ENCODE peak calls at places on chromosomes 2 and 18, in six cellular contexts. Z, M, B, X, W and J are unnamed samples.

GRCh38 chr2:61928816-61929471 is 23.5 kb downstream of the COMMD1 start:
- DNase-seq in M (no peak), B (no peak), W (no peak), X (peak; percentile 31), Z (no peak), J (no peak)

GRCh38 chr2:47016172-47016913 is 100.7 kb upstream of the MCFD2 start:
- DNase-seq in Z (peak; percentile 71), X (peak; percentile 52), B (peak; percentile 84), M (peak; percentile 60), W (no peak), J (peak; percentile 70)

GRCh38 chr2:242058116-242058680 is 188.7 kb downstream of the RTP5 start:
- DNase-seq in Z (no peak), B (no peak), X (no peak), W (no peak), M (no peak), J (no peak)

GRCh38 chr18:27615345-27615844 is 430.3 kb upstream of the CHST9 start:
- DNase-seq in W (no peak), B (no peak), M (no peak), Z (no peak), X (no peak), J (no peak)

GRCh38 chr18:52395146-52395852 is 55.3 kb downstream of the DCC start:
- DNase-seq in B (no peak), W (peak; percentile 51), M (no peak), Z (no peak), X (no peak), J (no peak)

GRCh38 chr2:135819211-135819610 is 17.8 kb downstream of the LCT start:
- DNase-seq in W (no peak), B (peak; percentile 18), X (peak; percentile 48), M (peak; percentile 21), Z (peak; percentile 16), J (peak; percentile 88)

GRCh38 chr2:187917535-187917934 is 363.3 kb upstream of the TFPI start:
- DNase-seq in X (no peak), Z (no peak), B (no peak), W (no peak), M (no peak), J (no peak)

GRCh38 chr2:222708274-222708710 is 36.8 kb downstream of the MOGAT1 start:
- DNase-seq in W (no peak), B (peak; percentile 25), Z (peak; percentile 75), M (peak; percentile 64), X (peak; percentile 79), J (peak; percentile 75)

GRCh38 chr2:185208261-185208660 is 530.3 kb upstream of the FSIP2 start:
- DNase-seq in W (no peak), M (peak; percentile 45), Z (no peak), B (no peak), X (peak; percentile 5), J (peak; percentile 55)

GRCh38 chr2:17830053-17831034 is 14.1 kb downstream of the MSGN1 start:
- DNase-seq in W (no peak), X (peak; percentile 72), M (peak; percentile 82), B (peak; percentile 76), Z (peak; percentile 89), J (peak; percentile 53)

GRCh38 chr2:169910109-169910799 is 83.0 kb downstream of the UBR3 start:
- DNase-seq in M (no peak), Z (no peak), W (no peak), B (no peak), X (peak; percentile 80), J (no peak)

GRCh38 chr18:26863122-26863879 is 2.2 kb downstream of the AQP4 start:
- DNase-seq in B (peak; percentile 15), Z (no peak), X (no peak), W (no peak), M (no peak), J (no peak)

GRCh38 chr2:241659150-241659739 is 21.8 kb downstream of the ATG4B start:
- DNase-seq in M (no peak), B (peak; percentile 27), X (peak; percentile 61), Z (peak; percentile 71), W (no peak), J (peak; percentile 74)

GRCh38 chr2:69305712-69306611 is 81.1 kb downstream of the GFPT1 start:
- DNase-seq in W (no peak), M (no peak), Z (no peak), B (no peak), X (no peak), J (peak; percentile 28)

GRCh38 chr2:158191076-158191566 is 89.4 kb downstream of the UPP2 start:
- DNase-seq in W (peak; percentile 48), X (no peak), B (no peak), Z (no peak), M (peak; percentile 13), J (no peak)

GRCh38 chr18:48607049-48607984 is 68.5 kb downstream of the CTIF start:
- DNase-seq in W (no peak), M (no peak), X (no peak), B (no peak), Z (no peak), J (peak; percentile 27)

GRCh38 chr18:2933995-2934394 is 78.9 kb downstream of the LPIN2 start:
- DNase-seq in Z (no peak), W (no peak), X (no peak), B (no peak), M (no peak), J (no peak)

GRCh38 chr18:2935438-2936192 is 77.3 kb downstream of the LPIN2 start:
- DNase-seq in X (no peak), Z (no peak), B (no peak), M (no peak), W (no peak), J (no peak)

GRCh38 chr18:2926528-2926927 is 79.7 kb downstream of the EMILIN2 start:
- DNase-seq in X (no peak), M (no peak), B (no peak), Z (no peak), W (no peak), J (no peak)

GRCh38 chr18:2927745-2928144 is 80.9 kb downstream of the EMILIN2 start:
- DNase-seq in X (no peak), W (no peak), Z (no peak), B (no peak), M (no peak), J (no peak)

DNA sequence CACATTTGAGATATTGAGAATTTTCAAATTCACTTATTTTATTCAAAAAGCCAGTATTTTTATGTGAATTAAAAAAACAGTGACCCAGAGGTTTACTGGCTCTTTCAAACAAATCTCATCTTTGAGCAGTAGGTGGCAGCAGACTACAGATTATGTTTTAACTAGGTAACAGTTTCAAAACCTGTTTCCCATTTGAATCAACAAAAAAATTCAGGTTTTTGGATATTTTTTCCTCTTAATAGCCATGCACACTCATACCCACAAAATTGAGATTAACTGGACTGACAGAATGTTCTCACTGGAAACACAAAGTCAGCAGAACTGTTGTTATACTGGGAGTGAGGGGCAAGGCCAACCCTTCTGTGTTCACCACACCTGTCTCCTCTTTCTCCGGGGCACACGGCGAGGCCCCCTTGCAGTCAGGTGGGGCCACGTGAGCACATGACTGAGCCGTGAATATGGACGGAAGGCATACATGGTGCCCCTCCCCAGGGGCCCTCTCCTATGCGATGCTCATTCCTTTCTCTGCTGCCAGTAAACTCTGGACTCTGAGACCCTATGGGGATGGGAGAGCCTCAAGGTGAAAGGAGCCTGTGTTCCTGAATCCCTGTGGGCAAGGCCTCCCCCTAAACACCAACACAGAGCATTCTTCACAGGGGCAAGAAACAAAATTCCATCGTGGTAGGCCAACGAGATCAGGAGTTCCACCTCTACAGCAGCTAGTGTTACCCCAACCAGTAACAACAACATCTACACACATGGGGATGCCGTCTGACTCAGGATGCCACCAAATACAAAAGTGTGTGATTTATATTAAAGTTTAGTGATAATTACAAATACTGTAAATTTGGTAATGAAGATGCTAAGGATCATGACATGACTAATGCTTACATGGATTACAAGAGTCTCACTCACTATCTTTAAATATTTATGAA is 80.4 kb downstream of the LPIN2 start:
- DNase-seq in B (peak; percentile 21), X (peak; percentile 77), W (peak; percentile 23), Z (peak; percentile 64), M (peak; percentile 34), J (peak; percentile 69)
- TF ChIP-seq MAX in B (no peak), X (no peak), W (no peak), Z (no peak), M (no peak), J (no peak)

GRCh38 chr2:237397072-237397471 is 16.9 kb downstream of the COL6A3 start:
- DNase-seq in W (no peak), B (no peak), X (no peak), Z (no peak), M (no peak), J (no peak)

GRCh38 chr2:237403024-237403882 is 10.7 kb downstream of the COL6A3 start:
- DNase-seq in X (no peak), M (no peak), W (no peak), Z (no peak), B (no peak), J (no peak)

GRCh38 chr2:237404413-237404812 is 9.6 kb downstream of the COL6A3 start:
- DNase-seq in B (no peak), M (no peak), X (no peak), Z (no peak), W (no peak), J (no peak)

GRCh38 chr2:237405006-237405559 is 8.9 kb downstream of the COL6A3 start:
- DNase-seq in Z (no peak), M (no peak), X (no peak), W (no peak), B (no peak), J (no peak)

DNA sequence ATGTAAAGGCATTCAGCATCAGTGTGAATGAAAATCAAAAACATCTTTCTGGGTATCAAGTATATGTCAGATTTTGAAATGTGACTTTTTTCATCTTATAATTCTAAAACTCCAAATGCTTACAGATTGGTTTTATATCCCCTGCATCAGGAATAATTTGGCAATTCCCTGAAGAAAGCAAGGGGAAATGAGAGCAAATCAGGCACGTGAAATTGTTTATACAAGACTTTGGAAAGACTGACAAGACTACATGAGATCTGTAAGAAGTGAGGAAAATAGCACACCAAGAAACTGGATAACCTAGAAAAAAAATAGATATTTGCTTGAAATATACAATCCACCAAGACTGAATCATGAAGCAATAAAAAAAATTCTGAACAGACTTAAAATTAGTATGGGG is 13.8 kb downstream of the COL6A3 start:
- DNase-seq in M (no peak), Z (no peak), W (no peak), X (no peak), B (no peak), J (no peak)
- TF ChIP-seq POLR2A in M (no peak), Z (no peak), W (no peak), X (no peak), B (no peak), J (no peak)

GRCh38 chr2:207833265-207833751 is 63.6 kb upstream of the FZD5 start:
- DNase-seq in Z (no peak), B (no peak), W (peak; percentile 31), M (no peak), X (peak; percentile 29), J (peak; percentile 15)

GRCh38 chr2:207840101-207840500 is 70.4 kb upstream of the FZD5 start:
- DNase-seq in B (no peak), Z (no peak), M (no peak), X (no peak), W (no peak), J (no peak)

GRCh38 chr2:207839575-207839974 is 69.9 kb upstream of the FZD5 start:
- DNase-seq in X (no peak), M (no peak), Z (no peak), B (no peak), W (no peak), J (no peak)

GRCh38 chr2:207835805-207836204 is 66.1 kb upstream of the FZD5 start:
- DNase-seq in W (no peak), B (no peak), Z (no peak), X (no peak), M (no peak), J (no peak)

GRCh38 chr2:207836526-207837133 is 66.9 kb upstream of the FZD5 start:
- DNase-seq in M (no peak), W (no peak), X (peak; percentile 30), B (no peak), Z (no peak), J (no peak)
- TF ChIP-seq MAX in M (no peak), W (no peak), X (no peak), B (no peak), Z (no peak), J (no peak)

GRCh38 chr2:200713003-200713703 is 98.6 kb upstream of the BZW1 start:
- DNase-seq in Z (peak; percentile 92), W (peak; percentile 98), M (peak; percentile 98), B (peak; percentile 78), X (peak; percentile 91), J (peak; percentile 99)
- TF ChIP-seq POLR2A in Z (peak; percentile 69), W (peak; percentile 98), M (peak; percentile 84), B (peak; percentile 53), X (peak; percentile 70), J (peak; percentile 80)